ENCODE peak calls at places on chromosomes 6 and 20, in four cellular contexts. G is colonic mucosa; N is upper lobe of right lung; Z is activated CD8-positive, alpha-beta T cell treated with anti-CD3 and anti-CD28 coated beads for 36 hours. V is an unnamed sample.

GRCh38 chr6:52504778-52505127 is 72.1 kb downstream of the TRAM2 start:
- DNase-seq in G (no peak), N (no peak), Z (no peak), V (no peak)

GRCh38 chr6:17938885-17939284 is 48.5 kb downstream of the KIF13A start:
- DNase-seq in G (no peak), N (no peak), Z (no peak), V (no peak)

GRCh38 chr6:157659536-157660271 is 163.3 kb upstream of the SNX9 start:
- DNase-seq in G (no peak), N (no peak), Z (no peak), V (no peak)

GRCh38 chr6:113893866-113894265 is 36.7 kb downstream of the MARCKS start:
- DNase-seq in G (no peak), N (no peak), Z (no peak), V (no peak)

GRCh38 chr6:13275435-13275989 is 52.8 kb downstream of the TBC1D7 start:
- DNase-seq in G (no peak), N (no peak), Z (no peak), V (no peak)

GRCh38 chr20:347640-348484 is 951 bp downstream of the NRSN2 start:
- DNase-seq in G (peak; percentile 87), N (peak; percentile 94), Z (peak; percentile 76), V (peak; percentile 96)

GRCh38 chr6:44486002-44486421 is 98.5 kb downstream of the CDC5L start:
- DNase-seq in G (no peak), N (no peak), Z (no peak), V (no peak)

GRCh38 chr20:52972965-52973819 is 1.0 kb downstream of the TSHZ2 start:
- DNase-seq in G (no peak), N (no peak), Z (peak; percentile 18), V (no peak)

GRCh38 chr20:43492101-43492500 is 15.4 kb upstream of the L3MBTL1 start:
- DNase-seq in G (no peak), N (no peak), Z (no peak), V (peak; percentile 37)

GRCh38 chr6:1724616-1725015 is 114.9 kb downstream of the FOXC1 start:
- DNase-seq in G (peak; percentile 92), N (no peak), Z (no peak), V (no peak)

GRCh38 chr20:60249436-60249835 is 291.2 kb downstream of the CDH26 start:
- DNase-seq in G (no peak), N (no peak), Z (no peak), V (no peak)

GRCh38 chr6:166259296-166259977 is 48.8 kb downstream of the PRR18 start:
- DNase-seq in G (no peak), N (no peak), Z (peak; percentile 40), V (no peak)

GRCh38 chr20:38242848-38243449 is 17.6 kb downstream of the KIAA1755 start:
- DNase-seq in G (no peak), N (peak; percentile 7), Z (peak; percentile 55), V (no peak)

GRCh38 chr6:32475392-32476206 is 35.9 kb downstream of the HLA-DRA start:
- DNase-seq in G (no peak), N (no peak), Z (no peak), V (no peak)

GRCh38 chr20:32664352-32665159 is 9.2 kb downstream of the C20orf203 start:
- DNase-seq in G (no peak), N (no peak), Z (peak; percentile 27), V (no peak)

DNA sequence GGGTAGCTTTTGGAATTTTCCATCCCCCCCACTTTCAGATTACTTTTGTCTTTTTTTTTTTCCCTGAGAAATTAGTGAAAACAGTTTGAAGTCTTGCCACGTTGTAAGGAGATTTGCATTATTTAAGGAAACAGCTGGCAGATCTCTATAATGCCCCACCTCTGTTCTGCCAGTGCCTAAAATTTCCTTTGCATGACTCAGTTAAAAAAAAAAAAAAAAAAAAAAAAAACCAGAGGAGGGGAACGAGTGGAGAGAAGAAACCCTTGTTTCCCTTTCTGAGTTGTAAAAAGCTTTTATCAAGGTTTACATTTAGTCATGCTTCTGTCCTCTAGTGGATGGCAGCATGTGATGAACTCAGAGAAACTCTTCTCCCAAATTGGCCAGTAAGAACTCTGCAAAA is 33.5 kb downstream of the CARMIL1 start:
- DNase-seq in G (no peak), N (no peak), Z (no peak), V (no peak)
- TF ChIP-seq CTCF in G (no peak), N (no peak), Z (no peak), V (no peak)

DNA sequence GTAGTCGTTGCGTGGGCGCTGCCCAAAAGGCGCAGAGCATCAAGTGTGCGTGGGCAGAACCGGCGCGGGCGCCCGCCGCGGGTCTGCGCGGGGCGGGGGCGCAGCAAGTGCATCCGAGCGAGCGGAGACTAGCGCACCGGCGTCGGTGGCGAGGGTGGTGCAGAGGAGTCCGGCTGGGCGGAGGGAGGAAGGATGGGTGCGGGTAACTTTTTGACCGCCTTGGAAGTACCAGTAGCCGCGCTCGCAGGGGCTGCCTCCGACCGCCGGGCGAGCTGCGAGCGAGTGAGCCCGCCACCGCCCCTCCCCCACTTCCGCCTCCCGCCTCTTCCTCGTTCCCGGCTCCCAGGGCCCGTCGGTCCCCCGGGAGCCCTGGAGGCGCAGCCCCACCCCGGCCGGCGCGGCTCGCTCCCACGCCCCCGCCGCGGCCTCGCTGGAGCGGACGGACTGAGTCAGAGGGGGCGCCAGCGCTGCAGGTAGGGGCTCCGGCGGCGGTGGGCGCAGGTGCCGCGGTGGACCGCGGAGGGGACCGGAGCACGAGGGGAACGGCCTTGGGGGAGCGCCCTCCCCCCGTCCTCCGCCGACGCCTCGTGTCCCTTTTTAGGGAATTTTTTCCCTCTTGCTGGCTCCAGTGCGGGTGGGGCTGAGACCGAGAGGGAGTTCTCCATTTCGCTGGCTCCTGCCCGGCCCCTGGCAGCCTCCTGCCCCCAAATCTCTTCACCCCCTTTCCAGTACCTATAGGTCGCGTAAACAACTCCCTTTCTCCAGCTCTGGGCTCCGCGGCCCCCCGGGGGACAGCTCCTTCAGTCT is 1.6 kb upstream of the DBNDD2 start:
- DNase-seq in G (peak; percentile 86), N (peak; percentile 88), Z (peak; percentile 53), V (peak; percentile 46)
- TF ChIP-seq CTCF in G (no peak), N (peak; percentile 12), Z (no peak), V (no peak)

GRCh38 chr20:23379772-23380171 is 17.8 kb downstream of the GZF1 start:
- DNase-seq in G (no peak), N (no peak), Z (no peak), V (no peak)
- TF ChIP-seq CTCF in G (no peak), N (no peak), Z (no peak), V (no peak)

GRCh38 chr6:89080281-89081128 is at the start of gene PNRC1:
- DNase-seq in G (peak; percentile 100), N (peak; percentile 100), Z (peak; percentile 100), V (peak; percentile 96)
- TF ChIP-seq CTCF in G (no peak), N (no peak), Z (no peak), V (no peak)